ENCODE peak calls at places on chromosomes 7 and 10, in five cellular contexts. One of them, this sample, is unnamed.

GRCh38 chr7:74032191-74032490 is 4.2 kb downstream of the ELN start:
- DNase-seq in mucosa of descending colon: no peak
- DNase-seq in upper lobe of right lung: no peak
- DNase-seq in NCI-H1417: no peak
- DNase-seq in naive thymus-derived CD8-positive, alpha-beta T cell: no peak
- DNase-seq in this sample: no peak

GRCh38 chr7:25846722-25847121 is 305.3 kb upstream of the NFE2L3 start:
- DNase-seq in upper lobe of right lung: no peak
- DNase-seq in mucosa of descending colon: peak; percentile 43
- DNase-seq in naive thymus-derived CD8-positive, alpha-beta T cell: no peak
- DNase-seq in NCI-H1417: no peak
- DNase-seq in this sample: peak; percentile 79

GRCh38 chr7:665751-666453 is 60.6 kb upstream of the DNAAF5 start:
- DNase-seq in upper lobe of right lung: peak; percentile 54
- DNase-seq in naive thymus-derived CD8-positive, alpha-beta T cell: no peak
- DNase-seq in NCI-H1417: no peak
- DNase-seq in mucosa of descending colon: no peak
- DNase-seq in this sample: no peak

GRCh38 chr7:107169120-107170050 is 582 bp downstream of the HBP1 start:
- DNase-seq in NCI-H1417: peak; percentile 98
- DNase-seq in upper lobe of right lung: peak; percentile 98
- DNase-seq in naive thymus-derived CD8-positive, alpha-beta T cell: peak; percentile 82
- DNase-seq in mucosa of descending colon: peak; percentile 98
- DNase-seq in this sample: peak; percentile 94

GRCh38 chr10:27744478-27745379 is 890 bp downstream of the MKX start:
- DNase-seq in NCI-H1417: peak; percentile 53
- DNase-seq in naive thymus-derived CD8-positive, alpha-beta T cell: no peak
- DNase-seq in upper lobe of right lung: peak; percentile 67
- DNase-seq in mucosa of descending colon: peak; percentile 17
- DNase-seq in this sample: no peak

GRCh38 chr10:80168679-80169380 is 36.3 kb downstream of the PLAC9 start:
- DNase-seq in upper lobe of right lung: no peak
- DNase-seq in NCI-H1417: no peak
- DNase-seq in naive thymus-derived CD8-positive, alpha-beta T cell: no peak
- DNase-seq in mucosa of descending colon: no peak
- DNase-seq in this sample: no peak

GRCh38 chr10:132407846-132408278 is 10.9 kb downstream of the PWWP2B start:
- DNase-seq in naive thymus-derived CD8-positive, alpha-beta T cell: no peak
- DNase-seq in mucosa of descending colon: peak; percentile 92
- DNase-seq in upper lobe of right lung: peak; percentile 91
- DNase-seq in NCI-H1417: peak; percentile 83
- DNase-seq in this sample: no peak

GRCh38 chr10:72736176-72736795 is 44.3 kb downstream of the MCU start:
- DNase-seq in naive thymus-derived CD8-positive, alpha-beta T cell: no peak
- DNase-seq in upper lobe of right lung: no peak
- DNase-seq in mucosa of descending colon: no peak
- DNase-seq in NCI-H1417: no peak
- DNase-seq in this sample: no peak

GRCh38 chr10:24993237-24993958 is 22.6 kb downstream of the ENKUR start:
- DNase-seq in naive thymus-derived CD8-positive, alpha-beta T cell: no peak
- DNase-seq in mucosa of descending colon: no peak
- DNase-seq in upper lobe of right lung: no peak
- DNase-seq in NCI-H1417: no peak
- DNase-seq in this sample: no peak

GRCh38 chr10:132681858-132682755 is 103.8 kb downstream of the NKX6-2 start:
- DNase-seq in mucosa of descending colon: no peak
- DNase-seq in upper lobe of right lung: peak; percentile 53
- DNase-seq in naive thymus-derived CD8-positive, alpha-beta T cell: no peak
- DNase-seq in NCI-H1417: no peak
- DNase-seq in this sample: no peak

GRCh38 chr10:93993782-93994668 is at the start of gene PLCE1:
- DNase-seq in upper lobe of right lung: peak; percentile 82
- DNase-seq in mucosa of descending colon: peak; percentile 67
- DNase-seq in naive thymus-derived CD8-positive, alpha-beta T cell: no peak
- DNase-seq in NCI-H1417: peak; percentile 74
- DNase-seq in this sample: no peak

GRCh38 chr7:43856996-43857395 is 12.3 kb downstream of the MRPS24 start:
- DNase-seq in upper lobe of right lung: no peak
- DNase-seq in naive thymus-derived CD8-positive, alpha-beta T cell: no peak
- DNase-seq in mucosa of descending colon: no peak
- DNase-seq in NCI-H1417: no peak
- DNase-seq in this sample: no peak

GRCh38 chr7:114048386-114049235 is 129.8 kb upstream of the PPP1R3A start:
- DNase-seq in NCI-H1417: no peak
- DNase-seq in upper lobe of right lung: no peak
- DNase-seq in mucosa of descending colon: peak; percentile 12
- DNase-seq in naive thymus-derived CD8-positive, alpha-beta T cell: no peak
- DNase-seq in this sample: no peak

GRCh38 chr10:96025566-96025965 is 17.8 kb upstream of the CCNJ start:
- DNase-seq in NCI-H1417: peak; percentile 0
- DNase-seq in naive thymus-derived CD8-positive, alpha-beta T cell: no peak
- DNase-seq in mucosa of descending colon: no peak
- DNase-seq in upper lobe of right lung: no peak
- DNase-seq in this sample: no peak

GRCh38 chr10:61635946-61636345 is 26.8 kb upstream of the CABCOCO1 start:
- DNase-seq in NCI-H1417: no peak
- DNase-seq in upper lobe of right lung: no peak
- DNase-seq in naive thymus-derived CD8-positive, alpha-beta T cell: no peak
- DNase-seq in mucosa of descending colon: no peak
- DNase-seq in this sample: no peak

GRCh38 chr7:27873981-27874957 is 134.3 kb downstream of the TAX1BP1 start:
- DNase-seq in upper lobe of right lung: peak; percentile 77
- DNase-seq in NCI-H1417: no peak
- DNase-seq in mucosa of descending colon: peak; percentile 70
- DNase-seq in naive thymus-derived CD8-positive, alpha-beta T cell: no peak
- DNase-seq in this sample: no peak

GRCh38 chr10:63562857-63563256 is 41.7 kb downstream of the REEP3 start:
- DNase-seq in upper lobe of right lung: no peak
- DNase-seq in mucosa of descending colon: no peak
- DNase-seq in NCI-H1417: no peak
- DNase-seq in naive thymus-derived CD8-positive, alpha-beta T cell: no peak
- DNase-seq in this sample: no peak

GRCh38 chr7:19024261-19024660 is 93.2 kb downstream of the TWIST1 start:
- DNase-seq in upper lobe of right lung: no peak
- DNase-seq in NCI-H1417: no peak
- DNase-seq in naive thymus-derived CD8-positive, alpha-beta T cell: no peak
- DNase-seq in mucosa of descending colon: no peak
- DNase-seq in this sample: peak; percentile 46

GRCh38 chr7:148290451-148291005 is 300.0 kb upstream of the C7orf33 start:
- DNase-seq in mucosa of descending colon: no peak
- DNase-seq in NCI-H1417: peak; percentile 43
- DNase-seq in naive thymus-derived CD8-positive, alpha-beta T cell: no peak
- DNase-seq in upper lobe of right lung: no peak
- DNase-seq in this sample: no peak

GRCh38 chr7:42492895-42493294 is 255.9 kb upstream of the GLI3 start:
- DNase-seq in mucosa of descending colon: no peak
- DNase-seq in upper lobe of right lung: no peak
- DNase-seq in NCI-H1417: no peak
- DNase-seq in naive thymus-derived CD8-positive, alpha-beta T cell: no peak
- DNase-seq in this sample: no peak

GRCh38 chr7:65438593-65438992 is 64.9 kb downstream of the ZNF92 start:
- DNase-seq in NCI-H1417: no peak
- DNase-seq in naive thymus-derived CD8-positive, alpha-beta T cell: no peak
- DNase-seq in mucosa of descending colon: no peak
- DNase-seq in upper lobe of right lung: no peak
- DNase-seq in this sample: peak; percentile 51

GRCh38 chr7:42502022-42502421 is 265.0 kb upstream of the GLI3 start:
- DNase-seq in NCI-H1417: no peak
- DNase-seq in naive thymus-derived CD8-positive, alpha-beta T cell: no peak
- DNase-seq in upper lobe of right lung: no peak
- DNase-seq in mucosa of descending colon: no peak
- DNase-seq in this sample: no peak

GRCh38 chr7:98341106-98341505 is 59.6 kb downstream of the BRI3 start:
- DNase-seq in mucosa of descending colon: no peak
- DNase-seq in naive thymus-derived CD8-positive, alpha-beta T cell: no peak
- DNase-seq in upper lobe of right lung: no peak
- DNase-seq in NCI-H1417: no peak
- DNase-seq in this sample: no peak

GRCh38 chr10:131198843-131199242 is 112.7 kb downstream of the TCERG1L start:
- DNase-seq in naive thymus-derived CD8-positive, alpha-beta T cell: no peak
- DNase-seq in mucosa of descending colon: no peak
- DNase-seq in NCI-H1417: no peak
- DNase-seq in upper lobe of right lung: peak; percentile 36
- DNase-seq in this sample: no peak

GRCh38 chr10:31186225-31187010 is 132.6 kb upstream of the ZEB1 start:
- DNase-seq in upper lobe of right lung: no peak
- DNase-seq in naive thymus-derived CD8-positive, alpha-beta T cell: no peak
- DNase-seq in NCI-H1417: no peak
- DNase-seq in mucosa of descending colon: no peak
- DNase-seq in this sample: no peak

GRCh38 chr10:117885206-117885605 is 161.5 kb downstream of the RAB11FIP2 start:
- DNase-seq in naive thymus-derived CD8-positive, alpha-beta T cell: no peak
- DNase-seq in mucosa of descending colon: no peak
- DNase-seq in NCI-H1417: no peak
- DNase-seq in upper lobe of right lung: no peak
- DNase-seq in this sample: no peak

GRCh38 chr7:2260820-2261219 is 18.8 kb downstream of the NUDT1 start:
- DNase-seq in mucosa of descending colon: no peak
- DNase-seq in NCI-H1417: peak; percentile 60
- DNase-seq in upper lobe of right lung: peak; percentile 93
- DNase-seq in naive thymus-derived CD8-positive, alpha-beta T cell: no peak
- DNase-seq in this sample: no peak